ENCODE peak calls at places on chromosome X, in five cellular contexts. A, M, C, F and O are unnamed samples. For H3K9me3 and H3K4me1, the result is how much of the 10 kb centered on the place peaks cover.

GRCh38 chrX:17828156-17828555 is 32.9 kb downstream of the RAI2 start:
- DNase-seq in M (no peak), A (no peak), C (no peak), F (no peak), O (no peak)

GRCh38 chrX:103540145-103540544 is 20.9 kb upstream of the RAB40A start:
- DNase-seq in M (no peak), C (peak), A (no peak), F (no peak), O (no peak)

GRCh38 chrX:154040307-154040756 is 20.6 kb upstream of the IRAK1 start:
- DNase-seq in A (no peak), F (no peak), M (no peak), C (no peak), O (no peak)

GRCh38 chrX:141341341-141341740 is 99.0 kb upstream of the SPANXC start:
- DNase-seq in F (no peak), M (peak), A (no peak), C (peak), O (no peak)

GRCh38 chrX:22148565-22148964 is 116.4 kb downstream of the PHEX start:
- DNase-seq in M (no peak), C (no peak), A (no peak), F (no peak), O (no peak)

GRCh38 chrX:129736491-129736890 is 2.3 kb upstream of the XPNPEP2 start:
- DNase-seq in M (no peak), A (no peak), F (no peak), C (no peak), O (no peak)

GRCh38 chrX:74085642-74086236 is 218.2 kb upstream of the ZCCHC13 start:
- DNase-seq in C (no peak), F (no peak), A (no peak), M (no peak), O (no peak)

GRCh38 chrX:97672608-97673007 is 788.9 kb downstream of the RPA4 start:
- DNase-seq in M (no peak), F (no peak), C (no peak), A (no peak), O (no peak)

GRCh38 chrX:130110379-130111219 is at the start of gene ELF4:
- DNase-seq in F (peak), C (peak), M (peak), A (peak), O (peak)

GRCh38 chrX:95718746-95719145 is 965.9 kb upstream of the DIAPH2 start:
- DNase-seq in M (no peak), A (no peak), F (no peak), C (no peak), O (no peak)

GRCh38 chrX:69568828-69569227 is 47.1 kb upstream of the EDA start:
- DNase-seq in A (no peak), M (no peak), F (no peak), C (no peak), O (no peak)
- H3K9me3 ChIP-seq in A (under half), M (under half), F (under half), C (under half), O (under half)

GRCh38 chrX:7233632-7234406 is 85.9 kb upstream of the PUDP start:
- DNase-seq in A (no peak), F (no peak), C (no peak), M (no peak), O (no peak)

GRCh38 chrX:7223271-7223670 is 75.3 kb upstream of the PUDP start:
- DNase-seq in F (no peak), M (no peak), A (no peak), C (no peak), O (no peak)

GRCh38 chrX:7225338-7225737 is 77.4 kb upstream of the PUDP start:
- DNase-seq in A (no peak), C (no peak), F (no peak), M (no peak), O (no peak)

DNA sequence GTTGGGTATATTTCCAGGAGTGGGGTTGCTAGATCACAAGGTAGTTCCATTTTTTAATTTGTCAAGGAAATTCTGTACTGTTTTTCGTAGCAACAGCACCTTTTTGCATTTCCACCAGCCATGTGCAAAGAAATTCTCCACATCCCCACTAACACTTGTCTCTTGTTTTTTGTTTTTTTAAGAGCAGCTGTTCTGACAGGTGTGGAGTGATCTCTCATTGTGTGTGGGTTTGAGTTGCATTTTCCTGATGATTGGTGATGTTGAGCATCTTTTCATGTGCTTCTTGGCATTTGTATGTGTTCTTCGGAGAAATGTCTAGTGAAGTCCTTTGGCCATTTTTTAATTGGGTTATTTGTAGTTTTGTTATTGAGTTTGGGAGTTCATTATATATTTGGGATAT is 80.3 kb upstream of the PUDP start:
- DNase-seq in A (no peak), C (no peak), M (no peak), F (no peak), O (no peak)
- H3K4me1 ChIP-seq in A (under half), C (under half), M (under half), F (under half), O (under half)

DNA sequence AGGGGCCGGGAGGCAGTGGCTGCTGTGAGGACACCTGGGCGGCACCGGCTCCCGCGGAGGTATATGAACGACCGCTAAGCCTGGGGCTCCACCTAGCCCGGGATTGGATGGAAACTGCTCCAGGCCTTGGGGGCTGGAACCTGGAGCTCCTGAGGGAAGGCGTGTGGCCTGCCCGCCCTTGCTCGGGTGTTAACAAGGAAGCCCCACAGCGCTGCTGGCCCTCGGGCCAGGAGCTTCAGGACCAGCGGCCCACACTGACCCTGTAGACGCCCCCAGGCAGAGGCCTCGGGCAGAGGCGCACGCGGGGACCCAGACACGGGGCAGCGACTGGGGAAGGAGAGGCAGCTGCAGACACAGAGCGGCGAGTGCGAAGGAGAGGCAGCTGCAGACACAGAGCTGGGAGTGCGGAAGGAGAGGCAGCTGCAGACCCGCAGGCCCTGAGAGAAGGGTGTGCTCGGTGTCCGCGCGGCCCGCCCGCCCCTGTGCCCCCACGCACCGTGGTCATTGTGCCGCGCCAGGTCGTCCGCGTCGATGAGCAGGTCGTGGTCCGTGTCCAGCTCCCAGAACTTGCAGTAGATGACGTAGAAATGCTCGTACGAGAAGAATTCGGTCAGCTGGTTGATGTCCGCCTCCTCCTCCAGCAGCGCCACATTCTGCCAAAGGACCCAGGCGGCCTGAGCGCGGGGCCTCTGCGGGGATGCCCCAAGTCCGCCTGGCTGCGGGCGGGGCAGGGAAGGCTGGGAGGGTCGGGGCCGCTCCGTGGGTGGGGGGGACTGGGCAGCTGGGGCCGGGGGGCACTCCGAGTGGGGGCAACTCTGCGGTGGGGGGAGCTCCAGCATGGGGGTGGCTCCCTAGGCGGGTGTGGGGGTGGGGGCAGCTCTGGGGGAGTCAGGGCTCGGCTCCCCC is 26.7 kb upstream of the GTPBP6 start:
- DNase-seq in F (no peak), M (no peak), C (no peak), A (no peak), O (no peak)
- H3K9me3 ChIP-seq in F (under half), M (under half), C (under half), A (under half), O (under half)

DNA sequence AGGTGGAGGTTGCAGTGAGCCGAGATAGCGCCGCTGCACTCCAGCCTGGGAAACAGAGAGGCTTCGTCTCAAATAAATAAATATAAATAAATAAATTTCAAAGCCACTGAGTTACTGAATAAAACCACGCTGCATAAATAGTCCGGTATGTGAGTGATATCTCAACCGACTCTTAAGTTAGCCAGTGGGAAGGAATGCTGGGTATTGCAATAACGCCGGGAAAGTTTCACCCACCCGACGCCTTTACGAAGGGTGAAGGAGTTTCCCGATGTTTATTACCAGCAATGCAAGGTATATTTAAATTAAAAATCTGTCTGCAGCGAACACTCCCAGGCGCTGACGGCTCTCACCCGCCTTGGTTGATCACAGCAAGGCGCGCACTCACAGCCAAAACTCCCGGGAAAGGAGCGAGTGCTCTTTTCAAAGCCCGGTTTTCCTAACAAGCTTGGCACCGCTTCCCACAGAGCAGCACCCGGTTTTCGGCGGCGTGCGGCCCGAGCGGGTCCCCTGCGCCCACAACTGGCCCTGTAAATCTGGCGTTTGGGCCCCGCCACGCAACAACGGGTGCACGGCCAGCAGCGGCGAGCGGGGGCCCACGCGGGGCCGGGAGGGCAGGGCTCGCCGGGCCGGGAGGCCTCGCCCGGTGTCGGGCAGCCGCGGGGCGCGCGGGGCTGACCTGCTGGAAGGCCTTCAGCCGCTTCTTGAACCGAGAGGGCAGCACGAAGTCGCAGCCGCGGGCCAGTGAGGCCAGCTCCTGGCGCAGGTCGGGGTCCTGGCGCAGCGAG is 13.7 kb downstream of the PPP2R3B start:
- DNase-seq in M (no peak), C (no peak), A (no peak), F (no peak), O (no peak)
- H3K4me1 ChIP-seq in M (under half), C (under half), A (under half), F (under half), O (under half)

DNA sequence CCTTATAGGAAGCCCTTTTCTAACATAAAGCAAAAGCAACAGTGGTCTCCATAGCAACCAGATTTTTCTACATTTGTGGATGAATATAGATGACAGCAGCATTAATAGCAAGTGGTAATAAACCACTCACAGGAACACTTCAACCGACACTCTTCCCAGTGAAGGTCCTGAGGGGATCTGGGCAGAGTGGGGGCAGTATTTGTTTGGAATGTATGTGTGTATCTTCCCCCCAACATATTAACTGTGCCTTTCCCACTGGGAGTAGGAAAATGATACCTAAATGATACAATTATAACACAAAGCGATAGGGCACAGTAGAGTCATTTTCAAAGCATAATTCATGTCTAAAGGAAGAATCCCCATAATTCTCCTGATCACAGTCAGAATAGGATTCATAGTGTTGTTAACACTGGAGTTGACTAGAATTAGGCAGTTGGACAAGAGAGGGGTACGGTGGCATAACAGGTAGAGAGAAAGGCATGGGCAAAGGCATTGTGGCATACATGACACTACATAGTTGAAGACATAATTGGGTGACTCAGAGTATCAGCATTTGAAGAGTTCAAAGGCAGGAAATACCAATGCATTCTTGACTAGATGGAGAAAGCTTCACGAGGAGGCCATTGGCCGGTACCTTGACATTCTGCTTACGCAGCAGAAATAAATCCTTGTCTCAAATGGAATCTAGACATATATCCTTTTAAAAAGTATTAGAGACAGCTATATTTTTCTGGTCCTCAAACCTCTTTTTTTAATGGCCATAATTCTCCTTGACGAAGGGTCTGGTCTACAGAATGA is 15.2 kb downstream of the CAPN6 start:
- DNase-seq in A (no peak), F (no peak), C (peak), M (no peak), O (no peak)
- H3K9me3 ChIP-seq in A (under half), F (under half), C (under half), M (under half), O (under half)

GRCh38 chrX:10110984-10111363 is 45.8 kb upstream of the CLCN4 start:
- DNase-seq in M (no peak), C (no peak), A (no peak), F (no peak), O (peak)

GRCh38 chrX:10111364-10112148 is 45.2 kb upstream of the CLCN4 start:
- DNase-seq in F (no peak), M (no peak), A (peak), C (no peak), O (peak)

GRCh38 chrX:10110316-10110932 is 46.4 kb upstream of the CLCN4 start:
- DNase-seq in F (no peak), M (no peak), A (no peak), C (no peak), O (no peak)

GRCh38 chrX:10108288-10108687 is 48.5 kb upstream of the CLCN4 start:
- DNase-seq in C (no peak), M (no peak), F (no peak), A (no peak), O (no peak)

GRCh38 chrX:10109695-10110094 is 47.1 kb upstream of the CLCN4 start:
- DNase-seq in F (no peak), A (peak), M (no peak), C (no peak), O (no peak)
- H3K4me1 ChIP-seq in F (half or more), A (under half), M (under half), C (under half), O (under half)

GRCh38 chrX:41903544-41903943 is 19.8 kb downstream of the CASK start:
- DNase-seq in C (no peak), M (no peak), A (no peak), F (no peak), O (no peak)
- H3K9me3 ChIP-seq in C (under half), M (under half), A (under half), F (under half), O (under half)

DNA sequence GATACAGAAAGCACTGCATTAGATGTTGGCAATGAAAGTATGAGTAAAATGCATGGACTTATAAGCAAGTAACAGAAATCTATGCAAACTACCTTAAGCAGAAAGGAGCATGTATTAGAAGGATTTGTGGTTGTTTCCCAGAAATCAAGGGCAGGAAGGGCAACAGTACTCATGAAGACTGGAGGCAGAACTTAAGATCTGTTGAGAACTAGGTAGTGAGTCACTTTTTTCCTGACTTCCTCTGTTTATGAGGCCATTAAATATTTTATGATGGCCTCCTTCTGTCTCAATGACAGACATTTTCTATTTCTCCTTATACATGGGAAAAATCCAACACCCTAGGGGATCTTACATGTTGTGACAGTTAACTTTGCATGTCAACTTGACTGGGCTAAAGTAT is 398.2 kb downstream of the MID1IP1 start:
- DNase-seq in A (no peak), M (no peak), F (no peak), C (peak), O (no peak)
- H3K4me1 ChIP-seq in A (under half), M (under half), F (under half), C (under half), O (under half)

GRCh38 chrX:13162772-13163171 is 118.4 kb upstream of the FAM9C start:
- DNase-seq in M (no peak), A (no peak), C (no peak), F (no peak), O (no peak)
- H3K9me3 ChIP-seq in M (under half), A (under half), C (under half), F (under half), O (under half)

GRCh38 chrX:12903646-12904045 is 2.8 kb upstream of the TLR8 start:
- DNase-seq in M (no peak), A (no peak), F (no peak), C (no peak), O (no peak)
- H3K4me1 ChIP-seq in M (under half), A (under half), F (under half), C (under half), O (under half)